ENCODE peak calls at places on chromosomes 7 and 10, in ten cellular contexts. M, U, V, J, I, D, B, W, C and R are unnamed samples. For H3K4me1 and H3K36me3, the result is how much of the 10 kb centered on the place peaks cover.

GRCh38 chr7:143381427-143382125 is 431 bp downstream of the ZYX start:
- DNase-seq in M (peak), U (peak), V (peak), J (peak), I (peak), D (peak), B (peak), W (peak), C (peak), R (no peak)

GRCh38 chr7:129225206-129225930 is 538 bp downstream of the AHCYL2 start:
- DNase-seq in M (peak), U (peak), V (peak), J (peak), I (peak), D (peak), B (peak), W (peak), C (peak), R (no peak)

GRCh38 chr10:114131094-114131493 is 42.9 kb downstream of the CCDC186 start:
- DNase-seq in M (no peak), U (no peak), V (no peak), J (no peak), I (no peak), D (no peak), B (no peak), W (no peak), C (no peak), R (no peak)

GRCh38 chr7:44080686-44081265 is 1.6 kb downstream of the POLM start:
- DNase-seq in M (no peak), U (no peak), V (no peak), J (no peak), I (no peak), D (no peak), B (peak), W (no peak), C (no peak), R (no peak)

GRCh38 chr7:85041599-85042216 is 145.1 kb downstream of the SEMA3D start:
- DNase-seq in M (peak), U (peak), V (peak), J (peak), I (peak), D (peak), B (peak), W (peak), C (peak), R (no peak)

GRCh38 chr10:1396236-1396635 is 340.1 kb downstream of the WDR37 start:
- DNase-seq in M (no peak), U (no peak), V (no peak), J (no peak), I (no peak), D (no peak), B (no peak), W (no peak), C (no peak), R (no peak)

GRCh38 chr10:132560248-132560731 is 22.7 kb downstream of the INPP5A start:
- DNase-seq in M (no peak), U (no peak), V (no peak), J (no peak), I (no peak), D (no peak), B (no peak), W (no peak), C (no peak), R (no peak)

GRCh38 chr7:26705567-26705966 is 158.8 kb downstream of the SKAP2 start:
- DNase-seq in M (peak), U (no peak), V (no peak), J (no peak), I (peak), D (peak), B (no peak), W (no peak), C (peak), R (no peak)

GRCh38 chr10:127649642-127650041 is 87.3 kb upstream of the FOXI2 start:
- DNase-seq in M (no peak), U (peak), V (no peak), J (peak), I (peak), D (peak), B (no peak), W (no peak), C (no peak), R (no peak)

GRCh38 chr7:35019179-35019729 is 18.0 kb downstream of the DPY19L1 start:
- DNase-seq in M (no peak), U (no peak), V (no peak), J (no peak), I (no peak), D (no peak), B (no peak), W (no peak), C (no peak), R (no peak)

GRCh38 chr7:93435791-93436190 is 138.7 kb downstream of the CALCR start:
- DNase-seq in M (no peak), U (no peak), V (no peak), J (no peak), I (no peak), D (no peak), B (no peak), W (no peak), C (no peak), R (no peak)

GRCh38 chr7:100888988-100889760 is at the start of gene UFSP1:
- DNase-seq in M (no peak), U (peak), V (no peak), J (no peak), I (no peak), D (no peak), B (no peak), W (no peak), C (no peak), R (no peak)

GRCh38 chr7:86645676-86646276 is 2.1 kb downstream of the GRM3 start:
- DNase-seq in M (no peak), U (no peak), V (no peak), J (no peak), I (no peak), D (no peak), B (no peak), W (no peak), C (no peak), R (no peak)

GRCh38 chr10:70367195-70367796 is 15.1 kb downstream of the LRRC20 start:
- DNase-seq in M (peak), U (no peak), V (no peak), J (no peak), I (no peak), D (no peak), B (no peak), W (no peak), C (no peak), R (no peak)

GRCh38 chr10:73900068-73900467 is 10.9 kb upstream of the PLAU start:
- DNase-seq in M (no peak), U (no peak), V (no peak), J (no peak), I (no peak), D (no peak), B (no peak), W (no peak), C (no peak), R (no peak)

GRCh38 chr10:15324113-15324512 is 47.0 kb downstream of the FAM171A1 start:
- DNase-seq in M (no peak), U (no peak), V (no peak), J (no peak), I (no peak), D (no peak), B (no peak), W (no peak), C (no peak), R (no peak)

GRCh38 chr7:94041529-94041928 is 37.4 kb upstream of the BET1 start:
- DNase-seq in M (peak), U (no peak), V (no peak), J (no peak), I (no peak), D (peak), B (no peak), W (no peak), C (no peak), R (no peak)

GRCh38 chr7:40815022-40815421 is 680.2 kb downstream of the SUGCT start:
- DNase-seq in M (no peak), U (no peak), V (no peak), J (no peak), I (no peak), D (no peak), B (no peak), W (no peak), C (no peak), R (no peak)

GRCh38 chr7:27863866-27864265 is 123.9 kb downstream of the TAX1BP1 start:
- DNase-seq in M (no peak), U (no peak), V (no peak), J (peak), I (no peak), D (no peak), B (no peak), W (peak), C (no peak), R (no peak)

GRCh38 chr10:5501976-5502902 is 2.9 kb upstream of the CALML5 start:
- DNase-seq in M (peak), U (peak), V (peak), J (no peak), I (no peak), D (peak), B (no peak), W (no peak), C (no peak), R (no peak)

GRCh38 chr7:90383879-90384278 is 19.4 kb upstream of the CLDN12 start:
- DNase-seq in M (peak), U (no peak), V (no peak), J (no peak), I (no peak), D (peak), B (no peak), W (no peak), C (no peak), R (no peak)

GRCh38 chr7:43647772-43648643 is 65.1 kb downstream of the STK17A start:
- DNase-seq in M (peak), U (no peak), V (peak), J (no peak), I (peak), D (peak), B (peak), W (peak), C (peak), R (no peak)

GRCh38 chr10:33279791-33280190 is 54.7 kb downstream of the NRP1 start:
- DNase-seq in M (peak), U (no peak), V (no peak), J (no peak), I (no peak), D (no peak), B (no peak), W (no peak), C (no peak), R (no peak)

GRCh38 chr10:28457110-28457509 is 75.8 kb upstream of the WAC start:
- DNase-seq in M (no peak), U (no peak), V (no peak), J (no peak), I (no peak), D (no peak), B (no peak), W (no peak), C (no peak), R (no peak)

GRCh38 chr7:11006271-11006670 is 32.6 kb downstream of the PHF14 start:
- DNase-seq in M (no peak), U (no peak), V (no peak), J (no peak), I (no peak), D (no peak), B (no peak), W (no peak), C (no peak), R (no peak)

GRCh38 chr10:90856261-90856660 is 1.6 kb downstream of the HTR7 start:
- DNase-seq in M (peak), U (peak), V (no peak), J (no peak), I (no peak), D (no peak), B (no peak), W (no peak), C (no peak), R (no peak)

GRCh38 chr7:154373951-154374350 is 321.8 kb downstream of the DPP6 start:
- DNase-seq in M (no peak), U (no peak), V (no peak), J (no peak), I (no peak), D (no peak), B (no peak), W (no peak), C (no peak), R (no peak)

GRCh38 chr10:10935032-10935431 is 82.6 kb upstream of the CELF2 start:
- DNase-seq in M (no peak), U (no peak), V (no peak), J (no peak), I (no peak), D (no peak), B (no peak), W (no peak), C (no peak), R (no peak)

GRCh38 chr7:99440195-99440594 is 1.5 kb downstream of the CPSF4 start:
- DNase-seq in M (peak), U (no peak), V (no peak), J (no peak), I (no peak), D (no peak), B (no peak), W (no peak), C (no peak), R (no peak)

GRCh38 chr10:124152781-124153600 is 59.6 kb upstream of the CHST15 start:
- DNase-seq in M (peak), U (no peak), V (peak), J (no peak), I (peak), D (peak), B (peak), W (peak), C (peak), R (peak)

GRCh38 chr10:23331567-23332290 is 12.9 kb downstream of the C10orf67 start:
- DNase-seq in M (peak), U (no peak), V (no peak), J (no peak), I (no peak), D (peak), B (no peak), W (no peak), C (no peak), R (no peak)

GRCh38 chr7:121489440-121489839 is 93.3 kb upstream of the FAM3C start:
- DNase-seq in M (no peak), U (no peak), V (no peak), J (no peak), I (no peak), D (no peak), B (no peak), W (no peak), C (no peak), R (no peak)

GRCh38 chr7:37342665-37343471 is 105.8 kb downstream of the ELMO1 start:
- DNase-seq in M (no peak), U (no peak), V (peak), J (no peak), I (peak), D (peak), B (no peak), W (no peak), C (no peak), R (peak)

GRCh38 chr10:69794673-69795072 is 7.0 kb upstream of the COL13A1 start:
- DNase-seq in M (no peak), U (no peak), V (no peak), J (no peak), I (no peak), D (no peak), B (no peak), W (no peak), C (no peak), R (no peak)

GRCh38 chr10:132578287-132578951 is 40.8 kb downstream of the INPP5A start:
- DNase-seq in M (no peak), U (no peak), V (no peak), J (no peak), I (no peak), D (no peak), B (no peak), W (no peak), C (no peak), R (no peak)

GRCh38 chr7:74615933-74616780 is 41.4 kb upstream of the GTF2I start:
- DNase-seq in M (no peak), U (no peak), V (no peak), J (no peak), I (no peak), D (no peak), B (no peak), W (no peak), C (no peak), R (no peak)
- H3K4me1 ChIP-seq in M (under half), U (under half), V (under half), J (under half), I (under half), D (under half), B (under half), W (under half), C (under half), R (under half)

GRCh38 chr10:8058274-8059111 is 4.0 kb downstream of the GATA3 start:
- DNase-seq in M (no peak), U (no peak), V (no peak), J (no peak), I (no peak), D (no peak), B (no peak), W (no peak), C (no peak), R (no peak)
- H3K36me3 ChIP-seq in M (under half), U (under half), V (under half), J (under half), I (under half), D (under half), B (under half), W (under half), C (under half), R (under half)

GRCh38 chr7:18978108-18978495 is 139.3 kb downstream of the TWIST1 start:
- DNase-seq in M (peak), U (no peak), V (no peak), J (no peak), I (no peak), D (peak), B (no peak), W (no peak), C (no peak), R (no peak)

GRCh38 chr7:18975689-18976280 is 141.7 kb downstream of the TWIST1 start:
- DNase-seq in M (no peak), U (no peak), V (no peak), J (no peak), I (no peak), D (no peak), B (no peak), W (no peak), C (no peak), R (no peak)

GRCh38 chr7:18974803-18975202 is 142.6 kb downstream of the TWIST1 start:
- DNase-seq in M (peak), U (no peak), V (no peak), J (no peak), I (no peak), D (no peak), B (no peak), W (no peak), C (no peak), R (no peak)

GRCh38 chr7:18976715-18977466 is 140.5 kb downstream of the TWIST1 start:
- DNase-seq in M (no peak), U (no peak), V (no peak), J (no peak), I (no peak), D (peak), B (no peak), W (no peak), C (no peak), R (no peak)

GRCh38 chr7:18975276-18975675 is 142.2 kb downstream of the TWIST1 start:
- DNase-seq in M (no peak), U (no peak), V (no peak), J (no peak), I (no peak), D (no peak), B (no peak), W (no peak), C (no peak), R (no peak)
- H3K4me1 ChIP-seq in M (under half), U (under half), V (under half), J (under half), I (under half), D (under half), B (under half), W (under half), C (under half), R (under half)

GRCh38 chr7:137900137-137900536 is 53.4 kb upstream of the DGKI start:
- DNase-seq in M (no peak), U (no peak), V (no peak), J (no peak), I (no peak), D (no peak), B (no peak), W (no peak), C (no peak), R (no peak)

GRCh38 chr7:137898839-137899681 is 52.3 kb upstream of the DGKI start:
- DNase-seq in M (peak), U (peak), V (peak), J (peak), I (peak), D (peak), B (peak), W (peak), C (peak), R (peak)

GRCh38 chr7:137891016-137891655 is 44.4 kb upstream of the DGKI start:
- DNase-seq in M (no peak), U (no peak), V (no peak), J (no peak), I (no peak), D (no peak), B (no peak), W (no peak), C (no peak), R (no peak)

GRCh38 chr7:137893143-137893742 is 46.5 kb upstream of the DGKI start:
- DNase-seq in M (no peak), U (no peak), V (no peak), J (no peak), I (no peak), D (no peak), B (no peak), W (no peak), C (no peak), R (no peak)

DNA sequence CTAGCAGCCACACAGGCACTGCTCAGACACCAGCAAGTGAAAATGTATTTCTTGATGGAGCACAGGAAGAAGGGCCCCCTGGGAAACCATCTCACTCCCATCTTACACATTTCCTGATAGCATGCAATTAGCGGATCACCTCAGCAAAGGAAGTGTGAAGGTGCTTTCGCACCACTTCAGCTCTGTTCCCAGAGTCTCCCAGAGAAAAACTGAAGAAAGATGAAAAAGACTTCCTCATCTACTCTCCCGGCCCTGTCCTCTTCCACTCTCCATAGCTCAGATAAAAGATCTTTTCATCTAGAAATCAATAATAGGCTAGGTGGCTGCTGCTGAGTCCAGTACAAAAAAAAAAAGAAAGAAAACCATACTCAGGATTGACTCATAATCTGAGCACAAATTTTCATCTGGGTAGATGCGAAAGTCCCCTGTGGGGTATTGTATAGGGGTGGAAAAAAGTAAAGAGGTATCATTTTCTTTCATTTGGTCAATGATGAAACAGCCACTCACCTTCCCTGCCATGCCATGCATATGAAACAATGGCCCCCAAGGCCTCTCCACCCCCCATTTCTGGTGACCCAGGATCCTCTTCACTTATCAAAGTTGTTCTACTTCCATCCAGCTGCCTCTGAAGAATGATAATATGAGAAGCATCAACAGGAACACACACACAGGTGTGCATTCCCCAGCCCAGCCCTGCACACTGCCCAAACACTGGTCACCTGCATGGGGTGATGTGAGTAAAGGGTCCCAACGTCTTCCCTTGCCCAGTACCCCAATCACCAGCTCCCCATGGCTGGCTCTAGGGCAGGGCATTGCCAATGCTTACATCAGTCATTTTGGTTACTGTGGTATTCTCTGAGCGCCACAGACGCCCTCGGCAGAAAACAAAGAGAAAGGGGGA is 48.8 kb upstream of the DGKI start:
- DNase-seq in M (no peak), U (no peak), V (no peak), J (no peak), I (no peak), D (no peak), B (no peak), W (no peak), C (no peak), R (no peak)
- H3K36me3 ChIP-seq in M (under half), U (under half), V (under half), J (under half), I (under half), D (under half), B (half or more), W (under half), C (under half), R (under half)

GRCh38 chr10:80458263-80458625 is 4.1 kb downstream of the TSPAN14 start:
- DNase-seq in M (no peak), U (no peak), V (no peak), J (no peak), I (no peak), D (no peak), B (no peak), W (no peak), C (no peak), R (no peak)

GRCh38 chr10:80455461-80456345 is 1.6 kb downstream of the TSPAN14 start:
- DNase-seq in M (no peak), U (no peak), V (no peak), J (no peak), I (no peak), D (peak), B (no peak), W (no peak), C (no peak), R (no peak)

GRCh38 chr10:80459047-80459865 is 5.1 kb downstream of the TSPAN14 start:
- DNase-seq in M (peak), U (no peak), V (peak), J (peak), I (peak), D (no peak), B (peak), W (peak), C (no peak), R (peak)

GRCh38 chr10:80458638-80459037 is 4.5 kb downstream of the TSPAN14 start:
- DNase-seq in M (no peak), U (no peak), V (no peak), J (no peak), I (no peak), D (no peak), B (no peak), W (no peak), C (no peak), R (no peak)

GRCh38 chr10:80457554-80458262 is 3.6 kb downstream of the TSPAN14 start:
- DNase-seq in M (no peak), U (no peak), V (no peak), J (peak), I (no peak), D (no peak), B (no peak), W (no peak), C (no peak), R (no peak)
- H3K4me1 ChIP-seq in M (half or more), U (under half), V (half or more), J (half or more), I (half or more), D (half or more), B (half or more), W (under half), C (half or more), R (half or more)